ENCODE peak calls at places on chromosomes 5 and 9, in nine cellular contexts. I, W, C, G, P, L, A, Y and T are unnamed samples.

GRCh38 chr5:56525117-56525516 is 290.2 kb upstream of the MAP3K1 start:
- DNase-seq in I (no peak), W (peak), C (no peak), G (no peak), P (no peak), L (no peak), A (no peak), Y (no peak), T (no peak)

GRCh38 chr5:14270212-14270702 is 127.1 kb downstream of the TRIO start:
- DNase-seq in I (peak), W (peak), C (peak), G (peak), P (peak), L (peak), A (no peak), Y (no peak), T (peak)

GRCh38 chr5:172044631-172045314 is 38.3 kb upstream of the FBXW11 start:
- DNase-seq in I (peak), W (no peak), C (no peak), G (peak), P (no peak), L (no peak), A (no peak), Y (no peak), T (no peak)

GRCh38 chr9:113649054-113649453 is 185.5 kb downstream of the RGS3 start:
- DNase-seq in I (no peak), W (no peak), C (no peak), G (no peak), P (no peak), L (peak), A (no peak), Y (no peak), T (no peak)

GRCh38 chr9:80796662-80797426 is 892.5 kb downstream of the TLE1 start:
- DNase-seq in I (no peak), W (no peak), C (no peak), G (no peak), P (no peak), L (no peak), A (no peak), Y (no peak), T (no peak)

GRCh38 chr5:142872795-142873194 is 102.6 kb downstream of the ARHGAP26 start:
- DNase-seq in I (no peak), W (no peak), C (peak), G (peak), P (no peak), L (peak), A (no peak), Y (no peak), T (no peak)

GRCh38 chr5:176737001-176737745 is 73.2 kb upstream of the UNC5A start:
- DNase-seq in I (no peak), W (no peak), C (no peak), G (no peak), P (no peak), L (peak), A (no peak), Y (no peak), T (no peak)

GRCh38 chr9:119280740-119281485 is 88.3 kb downstream of the BRINP1 start:
- DNase-seq in I (no peak), W (no peak), C (no peak), G (no peak), P (no peak), L (no peak), A (no peak), Y (no peak), T (no peak)

GRCh38 chr9:93603011-93603410 is 26.6 kb downstream of the PHF2 start:
- DNase-seq in I (no peak), W (no peak), C (no peak), G (no peak), P (no peak), L (no peak), A (no peak), Y (no peak), T (no peak)

GRCh38 chr9:93601666-93602065 is 25.3 kb downstream of the PHF2 start:
- DNase-seq in I (no peak), W (no peak), C (no peak), G (no peak), P (no peak), L (no peak), A (no peak), Y (no peak), T (no peak)

GRCh38 chr9:93599571-93600403 is 23.4 kb downstream of the PHF2 start:
- DNase-seq in I (no peak), W (no peak), C (no peak), G (peak), P (no peak), L (no peak), A (no peak), Y (no peak), T (no peak)

GRCh38 chr9:93600504-93600903 is 24.1 kb downstream of the PHF2 start:
- DNase-seq in I (no peak), W (no peak), C (no peak), G (peak), P (no peak), L (no peak), A (no peak), Y (no peak), T (no peak)

DNA sequence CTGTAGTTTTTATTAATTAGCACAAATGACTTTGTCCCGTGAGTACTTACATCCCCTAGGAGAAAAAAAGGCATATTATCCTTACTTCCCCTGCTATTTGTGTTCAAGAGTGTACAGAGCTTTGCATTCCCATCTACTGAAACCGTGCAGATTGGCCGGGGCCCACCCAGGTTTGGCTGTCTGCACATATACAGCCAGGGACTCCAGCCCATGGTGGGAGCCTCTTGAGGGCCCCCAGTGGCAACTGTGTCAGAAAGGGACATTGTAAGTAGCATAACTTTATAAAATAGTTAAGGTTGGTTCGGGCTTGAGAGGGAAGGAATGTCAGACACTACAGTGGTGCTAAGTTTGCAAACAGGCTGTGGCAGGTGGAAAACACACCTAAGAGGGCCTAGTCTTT is 24.7 kb downstream of the PHF2 start:
- DNase-seq in I (no peak), W (no peak), C (no peak), G (no peak), P (no peak), L (no peak), A (no peak), Y (no peak), T (no peak)
- TF ChIP-seq REST in I (no peak), W (no peak), C (no peak), G (no peak), P (no peak), L (no peak), A (no peak), Y (no peak), T (no peak)

GRCh38 chr9:124454296-124454695 is 4.0 kb downstream of the ADGRD2 start:
- DNase-seq in I (no peak), W (no peak), C (no peak), G (no peak), P (no peak), L (no peak), A (no peak), Y (no peak), T (no peak)
- TF ChIP-seq REST in I (no peak), W (no peak), C (no peak), G (no peak), P (no peak), L (no peak), A (no peak), Y (no peak), T (no peak)

GRCh38 chr5:62956597-62956996 is 378.0 kb downstream of the LRRC70 start:
- DNase-seq in I (no peak), W (no peak), C (no peak), G (no peak), P (no peak), L (no peak), A (no peak), Y (no peak), T (no peak)
- TF ChIP-seq REST in I (no peak), W (no peak), C (no peak), G (no peak), P (no peak), L (no peak), A (no peak), Y (no peak), T (no peak)

GRCh38 chr9:34991833-34992375 is 2.4 kb downstream of the DNAJB5 start:
- DNase-seq in I (peak), W (no peak), C (peak), G (peak), P (peak), L (no peak), A (no peak), Y (no peak), T (no peak)
- TF ChIP-seq REST in I (no peak), W (no peak), C (no peak), G (no peak), P (no peak), L (no peak), A (no peak), Y (no peak), T (no peak)